ENCODE peak calls at places on chromosomes 6 and 20, in four cellular contexts. One of them, this sample, is unnamed.

GRCh38 chr6:136103763-136104311 is 146.3 kb downstream of the MTFR2 start:
- DNase-seq in astrocyte of the cerebellum: no peak
- DNase-seq in BJ: no peak
- DNase-seq in Calu3: no peak
- DNase-seq in this sample: no peak

GRCh38 chr6:151087861-151088598 is 151.7 kb upstream of the AKAP12 start:
- DNase-seq in astrocyte of the cerebellum: no peak
- DNase-seq in BJ: no peak
- DNase-seq in Calu3: no peak
- DNase-seq in this sample: peak

GRCh38 chr6:22112490-22112889 is 184.3 kb downstream of the PRL start:
- DNase-seq in astrocyte of the cerebellum: no peak
- DNase-seq in BJ: no peak
- DNase-seq in Calu3: no peak
- DNase-seq in this sample: no peak

GRCh38 chr6:149859368-149859767 is 4.8 kb downstream of the LRP11 start:
- DNase-seq in astrocyte of the cerebellum: no peak
- DNase-seq in BJ: no peak
- DNase-seq in Calu3: no peak
- DNase-seq in this sample: no peak

GRCh38 chr6:43970068-43970912 is 157.0 kb downstream of the MRPL14 start:
- DNase-seq in astrocyte of the cerebellum: no peak
- DNase-seq in BJ: no peak
- DNase-seq in Calu3: no peak
- DNase-seq in this sample: no peak

GRCh38 chr6:41464481-41464880 is 81.7 kb upstream of the FOXP4 start:
- DNase-seq in astrocyte of the cerebellum: no peak
- DNase-seq in BJ: no peak
- DNase-seq in Calu3: no peak
- DNase-seq in this sample: no peak

GRCh38 chr6:167127785-167128531 is 5.1 kb downstream of the CCR6 start:
- DNase-seq in astrocyte of the cerebellum: no peak
- DNase-seq in BJ: no peak
- DNase-seq in Calu3: no peak
- DNase-seq in this sample: no peak

GRCh38 chr6:27145731-27146455 is 101.6 kb upstream of the PRSS16 start:
- DNase-seq in astrocyte of the cerebellum: peak
- DNase-seq in BJ: no peak
- DNase-seq in Calu3: peak
- DNase-seq in this sample: no peak

GRCh38 chr6:92460133-92460532 is 959.2 kb downstream of the EPHA7 start:
- DNase-seq in astrocyte of the cerebellum: no peak
- DNase-seq in BJ: no peak
- DNase-seq in Calu3: no peak
- DNase-seq in this sample: no peak

GRCh38 chr6:43093361-43094289 is 17.5 kb downstream of the PTK7 start:
- DNase-seq in astrocyte of the cerebellum: no peak
- DNase-seq in BJ: peak
- DNase-seq in Calu3: peak
- DNase-seq in this sample: peak

GRCh38 chr6:41505084-41506049 is 40.8 kb upstream of the FOXP4 start:
- DNase-seq in astrocyte of the cerebellum: no peak
- DNase-seq in BJ: peak
- DNase-seq in Calu3: no peak
- DNase-seq in this sample: peak

GRCh38 chr20:49594929-49595311 is 27.0 kb upstream of the PTGIS start:
- DNase-seq in astrocyte of the cerebellum: no peak
- DNase-seq in BJ: no peak
- DNase-seq in Calu3: no peak
- DNase-seq in this sample: no peak

GRCh38 chr6:33469661-33470060 is 15.3 kb downstream of the ZBTB9 start:
- DNase-seq in astrocyte of the cerebellum: no peak
- DNase-seq in BJ: no peak
- DNase-seq in Calu3: no peak
- DNase-seq in this sample: no peak

GRCh38 chr6:28710466-28711191 is 184.9 kb downstream of the GPX5 start:
- DNase-seq in astrocyte of the cerebellum: no peak
- DNase-seq in BJ: no peak
- DNase-seq in Calu3: no peak
- DNase-seq in this sample: no peak

GRCh38 chr6:18136260-18136659 is 13.8 kb upstream of the NHLRC1 start:
- DNase-seq in astrocyte of the cerebellum: no peak
- DNase-seq in BJ: no peak
- DNase-seq in Calu3: no peak
- DNase-seq in this sample: no peak

GRCh38 chr6:106569444-106569843 is 59.9 kb downstream of the RTN4IP1 start:
- DNase-seq in astrocyte of the cerebellum: no peak
- DNase-seq in BJ: no peak
- DNase-seq in Calu3: no peak
- DNase-seq in this sample: no peak

GRCh38 chr6:158708239-158708638 is 58.4 kb downstream of the SYTL3 start:
- DNase-seq in astrocyte of the cerebellum: peak
- DNase-seq in BJ: no peak
- DNase-seq in Calu3: peak
- DNase-seq in this sample: no peak

GRCh38 chr6:1062786-1063545 is 248.9 kb upstream of the FOXQ1 start:
- DNase-seq in astrocyte of the cerebellum: no peak
- DNase-seq in BJ: no peak
- DNase-seq in Calu3: no peak
- DNase-seq in this sample: no peak

GRCh38 chr6:163773646-163774045 is 359.1 kb downstream of the QKI start:
- DNase-seq in astrocyte of the cerebellum: no peak
- DNase-seq in BJ: no peak
- DNase-seq in Calu3: no peak
- DNase-seq in this sample: no peak

GRCh38 chr6:158321960-158322359 is 9.7 kb downstream of the TULP4 start:
- DNase-seq in astrocyte of the cerebellum: peak
- DNase-seq in BJ: peak
- DNase-seq in Calu3: no peak
- DNase-seq in this sample: no peak

GRCh38 chr20:5714261-5715041 is 35.8 kb upstream of the SHLD1 start:
- DNase-seq in astrocyte of the cerebellum: no peak
- DNase-seq in BJ: no peak
- DNase-seq in Calu3: peak
- DNase-seq in this sample: no peak

GRCh38 chr6:147738516-147739187 is 230.2 kb downstream of the SAMD5 start:
- DNase-seq in astrocyte of the cerebellum: peak
- DNase-seq in BJ: peak
- DNase-seq in Calu3: no peak
- DNase-seq in this sample: peak

GRCh38 chr6:169939554-169940164 is 188.2 kb downstream of the ERMARD start:
- DNase-seq in astrocyte of the cerebellum: no peak
- DNase-seq in BJ: no peak
- DNase-seq in Calu3: no peak
- DNase-seq in this sample: no peak

GRCh38 chr6:141264101-141264500 is 868.6 kb upstream of the GJE1 start:
- DNase-seq in astrocyte of the cerebellum: no peak
- DNase-seq in BJ: no peak
- DNase-seq in Calu3: no peak
- DNase-seq in this sample: no peak

GRCh38 chr6:116392158-116393032 is 21.6 kb downstream of the DSE start:
- DNase-seq in astrocyte of the cerebellum: no peak
- DNase-seq in BJ: no peak
- DNase-seq in Calu3: no peak
- DNase-seq in this sample: no peak

GRCh38 chr20:46592580-46593362 is 42.3 kb upstream of the OCSTAMP start:
- DNase-seq in astrocyte of the cerebellum: no peak
- DNase-seq in BJ: no peak
- DNase-seq in Calu3: peak
- DNase-seq in this sample: no peak

GRCh38 chr6:146975093-146975492 is 229.1 kb upstream of the STXBP5 start:
- DNase-seq in astrocyte of the cerebellum: no peak
- DNase-seq in BJ: no peak
- DNase-seq in Calu3: no peak
- DNase-seq in this sample: no peak

GRCh38 chr6:138446821-138447220 is 42.8 kb downstream of the HEBP2 start:
- DNase-seq in astrocyte of the cerebellum: no peak
- DNase-seq in BJ: no peak
- DNase-seq in Calu3: no peak
- DNase-seq in this sample: no peak

GRCh38 chr6:89640804-89641203 is 2.3 kb upstream of the LYRM2 start:
- DNase-seq in astrocyte of the cerebellum: no peak
- DNase-seq in BJ: no peak
- DNase-seq in Calu3: no peak
- DNase-seq in this sample: no peak

GRCh38 chr6:44075137-44076015 is 51.9 kb downstream of the MRPL14 start:
- DNase-seq in astrocyte of the cerebellum: no peak
- DNase-seq in BJ: no peak
- DNase-seq in Calu3: no peak
- DNase-seq in this sample: no peak

GRCh38 chr6:30489081-30490030 is at the start of gene HLA-E:
- DNase-seq in astrocyte of the cerebellum: peak
- DNase-seq in BJ: peak
- DNase-seq in Calu3: peak
- DNase-seq in this sample: peak
- TF ChIP-seq CTCF in astrocyte of the cerebellum: no peak
- TF ChIP-seq CTCF in BJ: no peak
- TF ChIP-seq CTCF in Calu3: no peak
- TF ChIP-seq CTCF in this sample: no peak

GRCh38 chr20:33570743-33571142 is 80.8 kb downstream of the CBFA2T2 start:
- DNase-seq in astrocyte of the cerebellum: no peak
- DNase-seq in BJ: no peak
- DNase-seq in Calu3: no peak
- DNase-seq in this sample: no peak

GRCh38 chr20:33578510-33578909 is 83.6 kb upstream of the C20orf144 start:
- DNase-seq in astrocyte of the cerebellum: peak
- DNase-seq in BJ: peak
- DNase-seq in Calu3: no peak
- DNase-seq in this sample: peak

GRCh38 chr20:33575302-33575701 is 85.4 kb downstream of the CBFA2T2 start:
- DNase-seq in astrocyte of the cerebellum: no peak
- DNase-seq in BJ: no peak
- DNase-seq in Calu3: no peak
- DNase-seq in this sample: no peak

DNA sequence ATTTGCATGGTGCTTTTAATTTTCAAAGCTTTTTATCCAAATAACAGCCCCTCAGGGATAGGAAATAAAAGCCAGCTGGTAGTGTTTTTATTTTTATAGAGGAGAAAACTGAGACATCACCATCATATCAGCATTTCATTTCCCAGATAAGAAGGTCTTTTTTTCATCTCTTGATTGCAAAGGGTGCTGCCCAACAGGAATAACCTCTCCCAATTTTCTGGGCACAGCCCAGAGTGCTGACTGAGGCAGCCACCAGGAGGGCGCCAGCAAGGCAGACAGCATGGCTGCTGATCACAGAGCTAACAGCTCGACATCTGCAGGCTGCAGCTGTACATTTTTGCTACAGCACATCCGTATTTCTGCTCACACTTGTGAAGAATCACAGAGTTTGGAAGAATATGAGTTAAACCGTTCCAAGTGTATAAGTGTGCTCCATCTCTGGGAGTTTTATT is 85.7 kb upstream of the C20orf144 start:
- DNase-seq in astrocyte of the cerebellum: no peak
- DNase-seq in BJ: no peak
- DNase-seq in Calu3: peak
- DNase-seq in this sample: no peak
- TF ChIP-seq CTCF in astrocyte of the cerebellum: no peak
- TF ChIP-seq CTCF in BJ: no peak
- TF ChIP-seq CTCF in Calu3: no peak
- TF ChIP-seq CTCF in this sample: no peak

GRCh38 chr20:25675161-25675560 is 21.5 kb downstream of the ZNF337 start:
- DNase-seq in astrocyte of the cerebellum: no peak
- DNase-seq in BJ: no peak
- DNase-seq in Calu3: no peak
- DNase-seq in this sample: no peak

GRCh38 chr20:25668446-25668845 is 28.2 kb downstream of the ZNF337 start:
- DNase-seq in astrocyte of the cerebellum: no peak
- DNase-seq in BJ: no peak
- DNase-seq in Calu3: no peak
- DNase-seq in this sample: no peak

GRCh38 chr20:25672659-25673058 is 24.0 kb downstream of the ZNF337 start:
- DNase-seq in astrocyte of the cerebellum: no peak
- DNase-seq in BJ: no peak
- DNase-seq in Calu3: no peak
- DNase-seq in this sample: no peak

DNA sequence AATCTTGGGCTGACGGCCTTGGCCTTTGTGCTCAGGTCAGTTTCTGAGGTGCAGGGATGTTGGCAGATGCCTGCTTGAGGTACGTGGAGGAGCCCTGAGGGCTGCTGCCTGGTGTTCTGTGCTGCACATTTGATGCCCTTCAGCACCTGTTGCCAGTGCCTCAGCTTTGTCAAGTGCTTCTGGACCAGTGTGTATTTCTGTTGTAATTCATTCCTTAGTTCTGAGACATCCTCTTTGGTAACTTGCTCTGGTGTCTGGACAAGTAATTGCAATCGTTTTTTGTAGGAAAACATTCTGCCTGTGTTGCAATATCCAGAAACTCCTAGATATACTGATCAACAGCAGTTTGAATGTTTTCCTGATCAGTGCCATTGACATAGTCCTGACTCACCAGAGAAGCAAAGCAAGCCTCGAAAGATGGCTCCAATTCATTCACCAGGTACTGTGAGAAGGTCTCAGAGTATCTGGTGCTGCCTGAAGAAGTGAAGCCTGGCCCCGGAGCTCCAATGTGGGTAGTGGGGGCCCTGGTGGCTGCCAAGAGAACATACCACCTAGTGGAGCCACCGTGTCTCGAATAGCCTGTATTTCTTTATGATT is 26.7 kb downstream of the ZNF337 start:
- DNase-seq in astrocyte of the cerebellum: no peak
- DNase-seq in BJ: peak
- DNase-seq in Calu3: no peak
- DNase-seq in this sample: peak
- TF ChIP-seq CTCF in astrocyte of the cerebellum: no peak
- TF ChIP-seq CTCF in BJ: peak
- TF ChIP-seq CTCF in Calu3: no peak
- TF ChIP-seq CTCF in this sample: peak

GRCh38 chr6:56024931-56025330 is 149.5 kb upstream of the BMP5 start:
- DNase-seq in astrocyte of the cerebellum: no peak
- DNase-seq in BJ: no peak
- DNase-seq in Calu3: no peak
- DNase-seq in this sample: no peak

GRCh38 chr6:56019973-56020372 is 144.6 kb upstream of the BMP5 start:
- DNase-seq in astrocyte of the cerebellum: no peak
- DNase-seq in BJ: no peak
- DNase-seq in Calu3: no peak
- DNase-seq in this sample: no peak

GRCh38 chr6:56023829-56024228 is 148.4 kb upstream of the BMP5 start:
- DNase-seq in astrocyte of the cerebellum: no peak
- DNase-seq in BJ: no peak
- DNase-seq in Calu3: no peak
- DNase-seq in this sample: no peak

GRCh38 chr6:56022678-56023077 is 147.3 kb upstream of the BMP5 start:
- DNase-seq in astrocyte of the cerebellum: no peak
- DNase-seq in BJ: no peak
- DNase-seq in Calu3: no peak
- DNase-seq in this sample: no peak

DNA sequence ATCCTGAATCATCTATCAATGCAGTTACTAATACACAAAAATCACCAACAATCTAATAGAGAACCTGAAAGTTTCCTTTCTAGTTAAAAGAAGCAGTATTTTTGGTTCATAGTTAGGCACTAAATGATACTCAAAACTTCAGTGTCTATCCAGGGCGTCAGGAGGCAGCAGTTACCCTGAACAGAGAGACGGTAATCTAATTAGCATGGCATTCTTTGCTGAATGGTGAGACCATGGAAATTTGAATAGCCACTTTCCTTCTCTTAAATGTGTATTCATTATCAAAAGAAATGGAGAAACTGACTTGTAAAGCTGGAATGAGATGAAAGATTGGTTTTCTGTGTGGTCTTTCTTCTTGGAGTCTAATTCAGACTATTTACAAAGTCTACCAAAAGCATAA is 146.6 kb upstream of the BMP5 start:
- DNase-seq in astrocyte of the cerebellum: peak
- DNase-seq in BJ: no peak
- DNase-seq in Calu3: no peak
- DNase-seq in this sample: no peak
- TF ChIP-seq CTCF in astrocyte of the cerebellum: peak
- TF ChIP-seq CTCF in BJ: no peak
- TF ChIP-seq CTCF in Calu3: no peak
- TF ChIP-seq CTCF in this sample: peak